ENCODE peak calls at places on chromosomes 4 and X, in nine cellular contexts. O, S, P, H, D, R, K, W and B are unnamed samples.

GRCh38 chr4:77310931-77311330 is 153.9 kb downstream of the CCNG2 start:
- DNase-seq in W (no peak), P (no peak), S (peak), R (no peak), D (no peak), H (no peak), K (no peak), O (no peak), B (no peak)

GRCh38 chr4:74054483-74055032 is 16.1 kb upstream of the CXCL3 start:
- DNase-seq in P (no peak), H (no peak), W (no peak), K (no peak), D (no peak), R (no peak), O (no peak), S (peak), B (no peak)

GRCh38 chr4:2867758-2868491 is 24.3 kb downstream of the ADD1 start:
- DNase-seq in O (no peak), K (peak), D (no peak), S (no peak), H (no peak), R (peak), W (no peak), P (no peak), B (no peak)

GRCh38 chr4:109302366-109303140 is at the start of gene COL25A1:
- DNase-seq in D (no peak), H (peak), P (peak), R (peak), K (peak), O (peak), W (no peak), S (peak), B (no peak)

GRCh38 chrX:112642349-112642748 is 37.4 kb downstream of the LHFPL1 start:
- DNase-seq in R (peak), K (no peak), S (peak), W (peak), O (no peak), P (peak), D (peak), H (peak), B (peak)

GRCh38 chr4:57071340-57071739 is 38.8 kb downstream of the IGFBP7 start:
- DNase-seq in W (no peak), S (no peak), D (no peak), K (no peak), O (no peak), R (no peak), H (no peak), P (no peak), B (no peak)

GRCh38 chrX:132958086-132958703 is at the start of gene HS6ST2:
- DNase-seq in W (no peak), R (peak), O (peak), H (peak), S (peak), P (no peak), D (no peak), K (no peak), B (no peak)

GRCh38 chr4:118774989-118775388 is 60.9 kb downstream of the SEC24D start:
- DNase-seq in W (no peak), P (no peak), O (no peak), S (peak), K (no peak), D (no peak), H (no peak), R (no peak), B (no peak)

GRCh38 chrX:13220916-13221315 is 98.9 kb downstream of the ATXN3L start:
- DNase-seq in H (no peak), D (no peak), W (peak), S (peak), P (no peak), K (no peak), O (no peak), R (no peak), B (peak)

GRCh38 chr4:100429616-100430015 is 88.2 kb downstream of the EMCN start:
- DNase-seq in R (no peak), O (no peak), S (no peak), W (no peak), H (no peak), P (no peak), K (no peak), D (no peak), B (no peak)

GRCh38 chr4:145954924-145955339 is 16.3 kb upstream of the ZNF827 start:
- DNase-seq in D (no peak), W (peak), K (no peak), R (no peak), P (no peak), H (no peak), O (no peak), S (peak), B (peak)

GRCh38 chr4:129468624-129469023 is 372.7 kb downstream of the C4orf33 start:
- DNase-seq in P (no peak), K (no peak), W (no peak), O (no peak), D (no peak), R (no peak), H (no peak), S (no peak), B (no peak)

GRCh38 chr4:80685219-80685618 is 345.3 kb upstream of the BMP3 start:
- DNase-seq in H (no peak), D (no peak), K (no peak), W (no peak), S (peak), P (no peak), R (no peak), O (no peak), B (no peak)

GRCh38 chr4:25863347-25863784 is 578 bp upstream of the SEL1L3 start:
- DNase-seq in P (no peak), W (no peak), O (peak), R (peak), S (peak), K (no peak), H (peak), D (peak), B (no peak)

GRCh38 chr4:139167774-139168444 is 9.1 kb downstream of the ELF2 start:
- DNase-seq in W (no peak), D (no peak), O (no peak), S (peak), K (no peak), P (no peak), H (no peak), R (no peak), B (no peak)

GRCh38 chrX:137195991-137196390 is 162.2 kb upstream of the GPR101 start:
- DNase-seq in D (no peak), S (peak), P (no peak), O (no peak), R (no peak), K (no peak), H (no peak), W (no peak), B (no peak)

GRCh38 chr4:88283661-88284377 is 542 bp downstream of the PPM1K start:
- DNase-seq in D (peak), W (no peak), O (peak), H (peak), K (peak), S (peak), P (peak), R (peak), B (no peak)

GRCh38 chrX:13742397-13743176 is 8.0 kb downstream of the OFD1 start:
- DNase-seq in O (no peak), D (no peak), S (peak), R (no peak), W (no peak), K (no peak), H (no peak), P (no peak), B (no peak)

GRCh38 chr4:105352826-105353225 is 121.0 kb downstream of the PPA2 start:
- DNase-seq in W (no peak), K (no peak), R (no peak), S (peak), P (no peak), O (no peak), D (no peak), H (no peak), B (no peak)

GRCh38 chrX:143788265-143788664 is 67.7 kb upstream of the SPANXN2 start:
- DNase-seq in S (peak), K (no peak), W (no peak), D (peak), H (no peak), R (peak), O (no peak), P (no peak), B (no peak)

GRCh38 chr4:21451032-21451431 is 497.5 kb downstream of the KCNIP4 start:
- DNase-seq in R (no peak), S (peak), H (no peak), W (peak), O (no peak), K (no peak), P (no peak), D (no peak), B (no peak)

GRCh38 chrX:107713205-107714195 is 62.1 kb downstream of the TSC22D3 start:
- DNase-seq in R (no peak), S (peak), O (no peak), H (no peak), K (no peak), P (no peak), D (no peak), W (no peak), B (no peak)

GRCh38 chrX:14028473-14028872 is 1.2 kb downstream of the GEMIN8 start:
- DNase-seq in W (no peak), H (no peak), P (no peak), S (no peak), K (no peak), D (no peak), R (no peak), O (no peak), B (no peak)

GRCh38 chr4:140930556-140930955 is 174.4 kb upstream of the TBC1D9 start:
- DNase-seq in D (no peak), W (no peak), R (no peak), P (no peak), K (no peak), S (no peak), O (no peak), H (no peak), B (no peak)

GRCh38 chr4:23680616-23681518 is 209.0 kb downstream of the PPARGC1A start:
- DNase-seq in K (no peak), D (no peak), R (no peak), O (no peak), P (no peak), H (no peak), S (peak), W (no peak), B (no peak)